ENCODE peak calls at places on chromosomes 13 and 19, in six cellular contexts. One of them, this sample, is unnamed.

GRCh38 chr19:38617764-38618589 is at the start of gene MAP4K1:
- DNase-seq in endodermal cell: peak; percentile 69
- DNase-seq in brain microvascular endothelial cell: no peak
- DNase-seq in Peyer's patch: peak; percentile 65
- DNase-seq in activated T-cell treated with anti-CD3 and anti-CD28 coated beads, Interleukin-2, amount 50 U/mL, for 72 hours: peak; percentile 81
- DNase-seq in hippocampal formation: no peak
- DNase-seq in this sample: peak; percentile 43

GRCh38 chr13:106455777-106456176 is 79.7 kb downstream of the EFNB2 start:
- DNase-seq in endodermal cell: no peak
- DNase-seq in brain microvascular endothelial cell: no peak
- DNase-seq in Peyer's patch: no peak
- DNase-seq in activated T-cell treated with anti-CD3 and anti-CD28 coated beads, Interleukin-2, amount 50 U/mL, for 72 hours: no peak
- DNase-seq in hippocampal formation: no peak
- DNase-seq in this sample: no peak

GRCh38 chr19:48511800-48512503 is at the start of gene LMTK3:
- DNase-seq in endodermal cell: no peak
- DNase-seq in brain microvascular endothelial cell: no peak
- DNase-seq in Peyer's patch: no peak
- DNase-seq in activated T-cell treated with anti-CD3 and anti-CD28 coated beads, Interleukin-2, amount 50 U/mL, for 72 hours: peak; percentile 80
- DNase-seq in hippocampal formation: peak; percentile 92
- DNase-seq in this sample: no peak

GRCh38 chr13:82698383-82698782 is 1183.9 kb downstream of the SLITRK1 start:
- DNase-seq in endodermal cell: no peak
- DNase-seq in brain microvascular endothelial cell: no peak
- DNase-seq in Peyer's patch: no peak
- DNase-seq in activated T-cell treated with anti-CD3 and anti-CD28 coated beads, Interleukin-2, amount 50 U/mL, for 72 hours: no peak
- DNase-seq in hippocampal formation: no peak
- DNase-seq in this sample: no peak

GRCh38 chr13:110107568-110108347 is 199.2 kb downstream of the COL4A1 start:
- DNase-seq in endodermal cell: peak; percentile 85
- DNase-seq in brain microvascular endothelial cell: no peak
- DNase-seq in Peyer's patch: no peak
- DNase-seq in activated T-cell treated with anti-CD3 and anti-CD28 coated beads, Interleukin-2, amount 50 U/mL, for 72 hours: no peak
- DNase-seq in hippocampal formation: no peak
- DNase-seq in this sample: no peak

GRCh38 chr19:49809155-49809986 is 3.7 kb downstream of the FUZ start:
- DNase-seq in endodermal cell: peak; percentile 84
- DNase-seq in brain microvascular endothelial cell: no peak
- DNase-seq in Peyer's patch: no peak
- DNase-seq in activated T-cell treated with anti-CD3 and anti-CD28 coated beads, Interleukin-2, amount 50 U/mL, for 72 hours: peak; percentile 57
- DNase-seq in hippocampal formation: peak; percentile 11
- DNase-seq in this sample: peak; percentile 48

GRCh38 chr19:1106841-1107654 is 3.3 kb downstream of the GPX4 start:
- DNase-seq in endodermal cell: peak; percentile 71
- DNase-seq in brain microvascular endothelial cell: no peak
- DNase-seq in Peyer's patch: no peak
- DNase-seq in activated T-cell treated with anti-CD3 and anti-CD28 coated beads, Interleukin-2, amount 50 U/mL, for 72 hours: no peak
- DNase-seq in hippocampal formation: no peak
- DNase-seq in this sample: no peak

GRCh38 chr13:66210677-66211076 is 1019.5 kb downstream of the PCDH9 start:
- DNase-seq in endodermal cell: no peak
- DNase-seq in brain microvascular endothelial cell: peak; percentile 87
- DNase-seq in Peyer's patch: no peak
- DNase-seq in activated T-cell treated with anti-CD3 and anti-CD28 coated beads, Interleukin-2, amount 50 U/mL, for 72 hours: no peak
- DNase-seq in hippocampal formation: no peak
- DNase-seq in this sample: no peak

GRCh38 chr19:17136026-17136425 is 60.4 kb downstream of the MYO9B start:
- DNase-seq in endodermal cell: peak; percentile 78
- DNase-seq in brain microvascular endothelial cell: no peak
- DNase-seq in Peyer's patch: no peak
- DNase-seq in activated T-cell treated with anti-CD3 and anti-CD28 coated beads, Interleukin-2, amount 50 U/mL, for 72 hours: no peak
- DNase-seq in hippocampal formation: no peak
- DNase-seq in this sample: no peak

GRCh38 chr19:4991996-4992698 is 23.2 kb downstream of the KDM4B start:
- DNase-seq in endodermal cell: no peak
- DNase-seq in brain microvascular endothelial cell: no peak
- DNase-seq in Peyer's patch: no peak
- DNase-seq in activated T-cell treated with anti-CD3 and anti-CD28 coated beads, Interleukin-2, amount 50 U/mL, for 72 hours: no peak
- DNase-seq in hippocampal formation: no peak
- DNase-seq in this sample: no peak

GRCh38 chr13:25682221-25682620 is 310.4 kb downstream of the ATP8A2 start:
- DNase-seq in endodermal cell: no peak
- DNase-seq in brain microvascular endothelial cell: no peak
- DNase-seq in Peyer's patch: no peak
- DNase-seq in activated T-cell treated with anti-CD3 and anti-CD28 coated beads, Interleukin-2, amount 50 U/mL, for 72 hours: no peak
- DNase-seq in hippocampal formation: no peak
- DNase-seq in this sample: no peak

GRCh38 chr19:38663957-38664502 is 16.6 kb downstream of the ACTN4 start:
- DNase-seq in endodermal cell: no peak
- DNase-seq in brain microvascular endothelial cell: no peak
- DNase-seq in Peyer's patch: no peak
- DNase-seq in activated T-cell treated with anti-CD3 and anti-CD28 coated beads, Interleukin-2, amount 50 U/mL, for 72 hours: no peak
- DNase-seq in hippocampal formation: peak; percentile 48
- DNase-seq in this sample: no peak

GRCh38 chr19:46303702-46304397 is 7.0 kb downstream of the HIF3A start:
- DNase-seq in endodermal cell: peak; percentile 100
- DNase-seq in brain microvascular endothelial cell: peak; percentile 85
- DNase-seq in Peyer's patch: peak; percentile 94
- DNase-seq in activated T-cell treated with anti-CD3 and anti-CD28 coated beads, Interleukin-2, amount 50 U/mL, for 72 hours: no peak
- DNase-seq in hippocampal formation: no peak
- DNase-seq in this sample: peak; percentile 98

GRCh38 chr13:32639502-32640105 is 53.4 kb downstream of the PDS5B start:
- DNase-seq in endodermal cell: peak; percentile 63
- DNase-seq in brain microvascular endothelial cell: peak; percentile 72
- DNase-seq in Peyer's patch: no peak
- DNase-seq in activated T-cell treated with anti-CD3 and anti-CD28 coated beads, Interleukin-2, amount 50 U/mL, for 72 hours: peak; percentile 41
- DNase-seq in hippocampal formation: peak; percentile 71
- DNase-seq in this sample: peak; percentile 65

GRCh38 chr19:56118666-56119584 is 2.2 kb downstream of the ZNF787 start:
- DNase-seq in endodermal cell: no peak
- DNase-seq in brain microvascular endothelial cell: no peak
- DNase-seq in Peyer's patch: no peak
- DNase-seq in activated T-cell treated with anti-CD3 and anti-CD28 coated beads, Interleukin-2, amount 50 U/mL, for 72 hours: no peak
- DNase-seq in hippocampal formation: no peak
- DNase-seq in this sample: no peak

GRCh38 chr19:35437152-35437951 is 10.7 kb upstream of the FFAR2 start:
- DNase-seq in endodermal cell: no peak
- DNase-seq in brain microvascular endothelial cell: no peak
- DNase-seq in Peyer's patch: no peak
- DNase-seq in activated T-cell treated with anti-CD3 and anti-CD28 coated beads, Interleukin-2, amount 50 U/mL, for 72 hours: no peak
- DNase-seq in hippocampal formation: no peak
- DNase-seq in this sample: peak; percentile 59

GRCh38 chr13:32791545-32792172 is 205.4 kb downstream of the PDS5B start:
- DNase-seq in endodermal cell: no peak
- DNase-seq in brain microvascular endothelial cell: no peak
- DNase-seq in Peyer's patch: no peak
- DNase-seq in activated T-cell treated with anti-CD3 and anti-CD28 coated beads, Interleukin-2, amount 50 U/mL, for 72 hours: peak; percentile 74
- DNase-seq in hippocampal formation: no peak
- DNase-seq in this sample: no peak

GRCh38 chr13:111589321-111589720 is 268.9 kb downstream of the TEX29 start:
- DNase-seq in endodermal cell: no peak
- DNase-seq in brain microvascular endothelial cell: no peak
- DNase-seq in Peyer's patch: no peak
- DNase-seq in activated T-cell treated with anti-CD3 and anti-CD28 coated beads, Interleukin-2, amount 50 U/mL, for 72 hours: no peak
- DNase-seq in hippocampal formation: no peak
- DNase-seq in this sample: no peak

GRCh38 chr13:114145256-114145655 is 12.8 kb upstream of the RASA3 start:
- DNase-seq in endodermal cell: no peak
- DNase-seq in brain microvascular endothelial cell: no peak
- DNase-seq in Peyer's patch: peak; percentile 34
- DNase-seq in activated T-cell treated with anti-CD3 and anti-CD28 coated beads, Interleukin-2, amount 50 U/mL, for 72 hours: no peak
- DNase-seq in hippocampal formation: no peak
- DNase-seq in this sample: no peak